ENCODE peak calls at places on chromosomes 16 and 17, in seven cellular contexts. One of them, this sample, is unnamed.

GRCh38 chr16:85770741-85771140 is 19.8 kb upstream of the C16orf74 start:
- DNase-seq in C1 segment of cervical spinal cord: no peak
- DNase-seq in caudate nucleus: no peak
- DNase-seq in ovary: no peak
- DNase-seq in MV-4-11: no peak
- DNase-seq in NCI-H510A: no peak
- DNase-seq in HAP-1: no peak
- DNase-seq in this sample: no peak

GRCh38 chr17:69323806-69324205 is 3.1 kb downstream of the ABCA5 start:
- DNase-seq in C1 segment of cervical spinal cord: no peak
- DNase-seq in caudate nucleus: no peak
- DNase-seq in HAP-1: no peak
- DNase-seq in MV-4-11: peak; percentile 53
- DNase-seq in NCI-H510A: no peak
- DNase-seq in ovary: no peak
- DNase-seq in this sample: no peak

GRCh38 chr16:86997058-86997457 is 320.1 kb downstream of the C16orf95 start:
- DNase-seq in ovary: no peak
- DNase-seq in C1 segment of cervical spinal cord: no peak
- DNase-seq in MV-4-11: no peak
- DNase-seq in NCI-H510A: no peak
- DNase-seq in caudate nucleus: no peak
- DNase-seq in HAP-1: no peak
- DNase-seq in this sample: no peak

GRCh38 chr17:60159479-60159866 is 9.7 kb downstream of the CA4 start:
- DNase-seq in MV-4-11: no peak
- DNase-seq in NCI-H510A: no peak
- DNase-seq in ovary: no peak
- DNase-seq in C1 segment of cervical spinal cord: no peak
- DNase-seq in caudate nucleus: no peak
- DNase-seq in HAP-1: no peak
- DNase-seq in this sample: no peak

GRCh38 chr17:13728751-13729150 is 127.0 kb upstream of the HS3ST3A1 start:
- DNase-seq in ovary: no peak
- DNase-seq in MV-4-11: no peak
- DNase-seq in C1 segment of cervical spinal cord: no peak
- DNase-seq in caudate nucleus: no peak
- DNase-seq in HAP-1: no peak
- DNase-seq in NCI-H510A: no peak
- DNase-seq in this sample: no peak

GRCh38 chr17:77779711-77780539 is 178.6 kb upstream of the TNRC6C start:
- DNase-seq in NCI-H510A: no peak
- DNase-seq in ovary: no peak
- DNase-seq in C1 segment of cervical spinal cord: peak; percentile 55
- DNase-seq in MV-4-11: no peak
- DNase-seq in caudate nucleus: peak; percentile 10
- DNase-seq in HAP-1: no peak
- DNase-seq in this sample: no peak

GRCh38 chr17:17752822-17753448 is 71.7 kb downstream of the RAI1 start:
- DNase-seq in NCI-H510A: no peak
- DNase-seq in MV-4-11: no peak
- DNase-seq in C1 segment of cervical spinal cord: peak; percentile 49
- DNase-seq in HAP-1: no peak
- DNase-seq in ovary: no peak
- DNase-seq in caudate nucleus: peak; percentile 39
- DNase-seq in this sample: no peak

GRCh38 chr17:2693561-2694380 is 17.8 kb downstream of the CLUH start:
- DNase-seq in NCI-H510A: no peak
- DNase-seq in HAP-1: no peak
- DNase-seq in caudate nucleus: no peak
- DNase-seq in ovary: no peak
- DNase-seq in C1 segment of cervical spinal cord: no peak
- DNase-seq in MV-4-11: no peak
- DNase-seq in this sample: peak; percentile 18

GRCh38 chr16:81276323-81276722 is 37.8 kb downstream of the BCO1 start:
- DNase-seq in MV-4-11: no peak
- DNase-seq in HAP-1: no peak
- DNase-seq in NCI-H510A: no peak
- DNase-seq in caudate nucleus: peak; percentile 10
- DNase-seq in ovary: no peak
- DNase-seq in C1 segment of cervical spinal cord: peak; percentile 17
- DNase-seq in this sample: no peak

GRCh38 chr17:27818311-27819170 is 18.2 kb upstream of the NOS2 start:
- DNase-seq in caudate nucleus: no peak
- DNase-seq in HAP-1: no peak
- DNase-seq in MV-4-11: no peak
- DNase-seq in NCI-H510A: no peak
- DNase-seq in C1 segment of cervical spinal cord: no peak
- DNase-seq in ovary: peak; percentile 17
- DNase-seq in this sample: peak; percentile 65

GRCh38 chr17:57708401-57708800 is 36.7 kb downstream of the CCDC182 start:
- DNase-seq in caudate nucleus: no peak
- DNase-seq in MV-4-11: no peak
- DNase-seq in ovary: no peak
- DNase-seq in HAP-1: no peak
- DNase-seq in C1 segment of cervical spinal cord: no peak
- DNase-seq in NCI-H510A: no peak
- DNase-seq in this sample: no peak

GRCh38 chr17:41760878-41761277 is 25.6 kb downstream of the JUP start:
- DNase-seq in C1 segment of cervical spinal cord: no peak
- DNase-seq in ovary: no peak
- DNase-seq in MV-4-11: no peak
- DNase-seq in NCI-H510A: no peak
- DNase-seq in caudate nucleus: no peak
- DNase-seq in HAP-1: no peak
- DNase-seq in this sample: no peak

This sample was measured in colonic mucosa.